ENCODE peak calls at places on chromosomes 5 and 9, in four cellular contexts. N is cardiac fibroblast, P is A549, S is fibroblast of lung. O is an unnamed sample.

GRCh38 chr5:172662596-172662995 is 21.5 kb downstream of the NEURL1B start:
- DNase-seq in N (no peak), S (no peak), P (no peak), O (no peak)

GRCh38 chr5:395156-395920 is 47.6 kb upstream of the EXOC3 start:
- DNase-seq in S (peak), P (no peak), N (peak), O (no peak)

GRCh38 chr5:26326153-26326759 is 712.1 kb downstream of the CDH9 start:
- DNase-seq in S (no peak), P (no peak), N (no peak), O (no peak)

GRCh38 chr5:94432499-94432898 is 185.9 kb downstream of the KIAA0825 start:
- DNase-seq in S (peak), N (peak), P (no peak), O (no peak)

GRCh38 chr5:59133801-59134261 is 551.0 kb downstream of the RAB3C start:
- DNase-seq in S (peak), N (peak), P (peak), O (no peak)

GRCh38 chr5:139495644-139496435 is 13.3 kb upstream of the STING1 start:
- DNase-seq in N (peak), P (no peak), S (peak), O (peak)

GRCh38 chr9:22342489-22343217 is 104.0 kb upstream of the DMRTA1 start:
- DNase-seq in P (no peak), N (peak), S (peak), O (no peak)

GRCh38 chr5:170907758-170908157 is 45.9 kb downstream of the RANBP17 start:
- DNase-seq in N (peak), P (no peak), S (peak), O (no peak)

GRCh38 chr5:133947431-133947841 is 21.0 kb downstream of the C5orf15 start:
- DNase-seq in N (no peak), S (peak), P (no peak), O (no peak)

GRCh38 chr9:35771524-35771923 is 17.4 kb upstream of the MSMP start:
- DNase-seq in P (no peak), S (peak), N (peak), O (peak)

GRCh38 chr5:165139730-165140129 is 1634.3 kb downstream of the MAT2B start:
- DNase-seq in P (no peak), S (no peak), N (no peak), O (no peak)

GRCh38 chr9:113705938-113706519 is 170.1 kb upstream of the ZNF618 start:
- DNase-seq in P (no peak), N (no peak), S (no peak), O (no peak)

GRCh38 chr5:96172436-96172835 is 210.8 kb upstream of the ELL2 start:
- DNase-seq in S (peak), P (no peak), N (peak), O (no peak)

GRCh38 chr5:122327110-122327509 is 15.1 kb downstream of the SNCAIP start:
- DNase-seq in N (no peak), P (no peak), S (no peak), O (no peak)

GRCh38 chr9:135491764-135492163 is 8.7 kb upstream of the MRPS2 start:
- DNase-seq in N (no peak), S (no peak), P (no peak), O (no peak)

GRCh38 chr5:310941-311434 is 10.5 kb upstream of the AHRR start:
- DNase-seq in P (no peak), S (peak), N (peak), O (peak)

GRCh38 chr9:131129183-131129582 is 3.8 kb downstream of the NUP214 start:
- DNase-seq in N (no peak), P (no peak), S (no peak), O (no peak)

GRCh38 chr5:62732677-62733121 is 154.1 kb downstream of the LRRC70 start:
- DNase-seq in N (no peak), S (no peak), P (no peak), O (no peak)

GRCh38 chr5:107672212-107673105 is 1.7 kb upstream of the EFNA5 start:
- DNase-seq in P (peak), N (peak), S (peak), O (peak)

GRCh38 chr9:8850916-8851315 is 1051.3 kb upstream of the DMAC1 start:
- DNase-seq in S (no peak), P (no peak), N (no peak), O (no peak)

GRCh38 chr9:38707885-38708640 is 11.9 kb downstream of the FAM240B start:
- DNase-seq in N (no peak), S (no peak), P (no peak), O (no peak)
- TF ChIP-seq CTCF in N (peak), S (no peak), P (peak), O (no peak)

GRCh38 chr5:71932131-71932635 is 175.1 kb upstream of the MAP1B start:
- DNase-seq in S (no peak), P (peak), N (peak), O (peak)

GRCh38 chr5:71937906-71938698 is 169.2 kb upstream of the MAP1B start:
- DNase-seq in N (no peak), P (no peak), S (no peak), O (no peak)

DNA sequence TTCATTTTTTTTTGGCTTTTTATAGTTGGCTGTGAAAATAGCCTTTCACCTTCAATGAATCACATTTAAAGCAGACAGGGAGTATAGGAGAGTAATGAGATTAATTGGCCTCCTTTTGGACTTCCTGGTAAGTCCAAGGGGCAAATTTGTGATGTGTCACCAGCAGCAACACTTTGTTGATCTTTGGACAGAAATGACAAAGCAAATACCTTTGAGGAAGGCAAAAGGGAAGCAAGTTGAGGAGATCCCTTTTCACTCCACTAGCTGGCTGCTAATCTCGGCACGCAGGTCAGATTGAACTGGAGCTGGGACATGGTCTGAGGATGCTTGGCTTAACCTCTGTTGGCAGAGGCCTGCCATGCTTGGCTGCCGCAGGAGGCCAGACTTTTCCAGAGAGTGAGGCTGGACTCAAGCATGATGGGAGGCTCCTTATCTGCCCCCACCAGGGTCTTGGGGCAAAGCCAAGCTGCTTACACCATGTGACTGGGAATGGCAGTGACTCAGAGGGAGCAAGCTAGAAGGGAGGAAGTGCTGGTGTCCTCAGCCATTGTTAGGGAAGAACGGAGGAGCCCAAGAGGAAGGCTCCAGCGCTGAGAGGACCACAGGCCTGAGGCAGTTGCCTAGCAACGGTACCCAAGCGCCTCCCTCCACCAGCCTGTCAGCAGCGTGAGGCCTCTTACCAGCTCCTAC is 174.5 kb upstream of the MAP1B start:
- DNase-seq in S (peak), N (peak), P (peak), O (peak)
- TF ChIP-seq CTCF in S (no peak), N (peak), P (no peak), O (no peak)

DNA sequence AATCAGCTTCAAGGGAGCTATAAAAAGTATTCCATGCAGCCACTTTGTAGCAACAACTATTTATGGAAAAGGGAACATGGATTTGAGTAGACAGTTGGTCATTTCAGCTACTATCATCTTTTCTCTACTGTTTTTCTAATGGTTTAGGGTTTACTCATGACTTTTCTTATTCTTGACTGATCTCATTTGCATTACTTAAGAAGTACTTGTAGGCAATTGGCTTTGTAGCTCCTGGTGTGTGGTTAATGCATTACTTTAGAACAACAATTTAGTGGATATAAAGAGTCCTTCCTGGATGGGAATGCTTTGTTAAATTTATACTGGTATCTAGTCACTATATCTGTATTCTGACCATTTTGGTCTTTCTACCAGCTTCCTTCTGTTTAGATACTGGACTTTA is 59.8 kb upstream of the NTRK2 start:
- DNase-seq in N (no peak), S (no peak), P (no peak), O (no peak)
- TF ChIP-seq CTCF in N (no peak), S (no peak), P (no peak), O (no peak)

GRCh38 chr9:134058716-134059115 is 9.1 kb downstream of the BRD3 start:
- DNase-seq in S (no peak), N (no peak), P (no peak), O (no peak)
- TF ChIP-seq CTCF in S (no peak), N (peak), P (no peak), O (no peak)

GRCh38 chr5:111227805-111228204 is 3.6 kb downstream of the CAMK4 start:
- DNase-seq in P (no peak), N (peak), S (peak), O (peak)
- TF ChIP-seq CTCF in P (no peak), N (no peak), S (no peak), O (no peak)

DNA sequence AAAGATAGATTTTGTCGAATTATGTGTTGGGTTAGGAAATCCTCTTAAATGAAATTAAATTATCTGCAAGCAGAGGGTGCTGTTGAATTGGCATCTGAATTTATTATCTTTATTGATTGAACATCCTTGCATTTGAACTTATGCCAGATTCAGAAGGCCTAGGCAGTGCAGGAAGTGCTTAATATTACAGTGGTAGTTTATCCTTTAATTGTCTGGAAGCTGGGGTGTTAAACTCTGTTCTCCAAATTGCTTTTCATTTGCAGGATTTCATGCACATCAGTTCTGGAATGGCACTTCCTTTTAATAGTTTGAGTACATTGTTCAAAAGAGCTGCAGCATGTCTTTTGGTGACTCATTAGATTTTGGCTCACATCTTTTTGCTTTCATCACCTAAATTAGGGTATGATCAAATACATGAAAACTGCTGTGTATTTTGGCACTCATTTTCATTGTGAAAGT is 186.3 kb downstream of the KDM4C start:
- DNase-seq in P (no peak), N (peak), S (peak), O (no peak)
- TF ChIP-seq CTCF in P (peak), N (no peak), S (no peak), O (no peak)

GRCh38 chr9:127934248-127934647 is 3.4 kb downstream of the DPM2 start:
- DNase-seq in S (no peak), P (no peak), N (no peak), O (no peak)
- TF ChIP-seq CTCF in S (no peak), P (peak), N (no peak), O (no peak)

GRCh38 chr5:2297991-2298390 is 415.3 kb upstream of the IRX4 start:
- DNase-seq in P (no peak), S (no peak), N (no peak), O (no peak)

GRCh38 chr5:2298746-2299145 is 416.0 kb upstream of the IRX4 start:
- DNase-seq in S (no peak), N (no peak), P (no peak), O (no peak)

GRCh38 chr5:2300861-2301610 is 418.3 kb upstream of the IRX4 start:
- DNase-seq in S (no peak), N (no peak), P (no peak), O (no peak)

GRCh38 chr5:2300421-2300820 is 417.7 kb upstream of the IRX4 start:
- DNase-seq in P (no peak), S (no peak), N (no peak), O (no peak)

GRCh38 chr5:2299388-2300220 is 416.9 kb upstream of the IRX4 start:
- DNase-seq in S (no peak), N (no peak), P (no peak), O (no peak)
- TF ChIP-seq CTCF in S (no peak), N (no peak), P (no peak), O (no peak)